ENCODE peak calls at places on chromosomes 11 and 22, in four cellular contexts. G, H, F and Z are unnamed samples.

GRCh38 chr11:15905334-15905733 is 451.0 kb downstream of the SOX6 start:
- DNase-seq in G (no peak), H (no peak), F (no peak), Z (no peak)

GRCh38 chr11:100691886-100692285 is 4.8 kb downstream of the ARHGAP42 start:
- DNase-seq in G (no peak), H (no peak), F (no peak), Z (no peak)

GRCh38 chr11:41845066-41845465 is 385.6 kb upstream of the LRRC4C start:
- DNase-seq in G (no peak), H (no peak), F (no peak), Z (no peak)

GRCh38 chr11:93510196-93510898 is 32.8 kb downstream of the SMCO4 start:
- DNase-seq in G (no peak), H (no peak), F (no peak), Z (no peak)

GRCh38 chr11:9347100-9347499 is 32.7 kb upstream of the TMEM41B start:
- DNase-seq in G (no peak), H (no peak), F (no peak), Z (no peak)

GRCh38 chr11:110000045-110000502 is 93.1 kb upstream of the ZC3H12C start:
- DNase-seq in G (no peak), H (peak), F (peak), Z (no peak)

GRCh38 chr11:11787305-11788066 is 54.3 kb upstream of the USP47 start:
- DNase-seq in G (peak), H (peak), F (peak), Z (peak)

GRCh38 chr11:75721852-75722668 is 4.4 kb downstream of the MOGAT2 start:
- DNase-seq in G (no peak), H (no peak), F (no peak), Z (no peak)

GRCh38 chr11:121068787-121069186 is 32.3 kb upstream of the TECTA start:
- DNase-seq in G (no peak), H (no peak), F (no peak), Z (no peak)

GRCh38 chr11:8023831-8024555 is 36.9 kb downstream of the EIF3F start:
- DNase-seq in G (no peak), H (no peak), F (no peak), Z (no peak)

GRCh38 chr11:130308925-130309324 is 5.8 kb downstream of the ZBTB44 start:
- DNase-seq in G (no peak), H (no peak), F (no peak), Z (no peak)

GRCh38 chr11:12784445-12784844 is 110.2 kb downstream of the TEAD1 start:
- DNase-seq in G (no peak), H (no peak), F (peak), Z (no peak)

GRCh38 chr11:67486481-67487195 is 3.8 kb downstream of the AIP start:
- DNase-seq in G (peak), H (no peak), F (no peak), Z (no peak)

GRCh38 chr22:38440747-38441350 is 14.2 kb downstream of the KCNJ4 start:
- DNase-seq in G (no peak), H (no peak), F (no peak), Z (no peak)

GRCh38 chr11:109892321-109892794 is 200.8 kb upstream of the ZC3H12C start:
- DNase-seq in G (no peak), H (no peak), F (no peak), Z (no peak)

GRCh38 chr22:47056361-47056760 is 293.9 kb downstream of the TBC1D22A start:
- DNase-seq in G (peak), H (no peak), F (no peak), Z (no peak)

GRCh38 chr11:19938051-19938856 is 222.0 kb downstream of the DBX1 start:
- DNase-seq in G (peak), H (peak), F (no peak), Z (peak)

GRCh38 chr11:121240650-121241299 is 51.8 kb upstream of the SC5D start:
- DNase-seq in G (no peak), H (peak), F (no peak), Z (no peak)

GRCh38 chr11:67240575-67241389 is 25.5 kb upstream of the GRK2 start:
- DNase-seq in G (peak), H (peak), F (peak), Z (peak)

GRCh38 chr22:31481129-31481528 is 8.5 kb downstream of the EIF4ENIF1 start:
- DNase-seq in G (no peak), H (no peak), F (no peak), Z (no peak)

GRCh38 chr11:17117262-17117661 is 39.8 kb upstream of the RPS13 start:
- DNase-seq in G (no peak), H (no peak), F (no peak), Z (no peak)

GRCh38 chr11:116605543-116605942 is 167.2 kb downstream of the BUD13 start:
- DNase-seq in G (no peak), H (peak), F (no peak), Z (no peak)

GRCh38 chr11:15765530-15765929 is 590.8 kb downstream of the SOX6 start:
- DNase-seq in G (no peak), H (no peak), F (no peak), Z (no peak)

DNA sequence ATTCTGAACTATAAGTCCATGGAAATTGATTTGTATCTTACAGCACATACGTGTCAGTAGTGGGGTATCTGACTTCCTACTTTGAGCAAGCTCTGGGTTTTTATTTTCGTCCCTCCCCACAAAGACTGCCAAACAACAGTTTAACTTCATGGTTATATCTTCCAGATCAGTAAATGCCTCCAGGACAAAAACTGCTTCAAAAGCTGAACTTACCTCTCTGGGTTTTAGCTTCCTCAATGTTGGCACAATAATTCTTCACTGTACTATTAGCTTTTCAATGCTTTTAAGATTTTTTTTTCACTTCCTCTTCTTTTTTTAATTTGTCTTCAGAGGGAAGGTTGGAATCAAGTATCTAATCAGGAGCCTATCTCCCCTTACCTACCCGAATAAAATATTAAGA is 4.1 kb upstream of the DPF2 start:
- DNase-seq in G (no peak), H (no peak), F (no peak), Z (no peak)
- H3K4me3 ChIP-seq in G (no peak), H (no peak), F (no peak), Z (no peak)

GRCh38 chr11:114291381-114291780 is 4.8 kb upstream of the NNMT start:
- DNase-seq in G (no peak), H (no peak), F (peak), Z (no peak)
- H3K27ac ChIP-seq in G (peak), H (no peak), F (peak), Z (peak)

GRCh38 chr11:1293619-1294015 is 15.8 kb downstream of the TOLLIP start:
- DNase-seq in G (peak), H (no peak), F (no peak), Z (no peak)
- TF ChIP-seq CTCF in G (peak), H (peak), F (peak), Z (peak)

DNA sequence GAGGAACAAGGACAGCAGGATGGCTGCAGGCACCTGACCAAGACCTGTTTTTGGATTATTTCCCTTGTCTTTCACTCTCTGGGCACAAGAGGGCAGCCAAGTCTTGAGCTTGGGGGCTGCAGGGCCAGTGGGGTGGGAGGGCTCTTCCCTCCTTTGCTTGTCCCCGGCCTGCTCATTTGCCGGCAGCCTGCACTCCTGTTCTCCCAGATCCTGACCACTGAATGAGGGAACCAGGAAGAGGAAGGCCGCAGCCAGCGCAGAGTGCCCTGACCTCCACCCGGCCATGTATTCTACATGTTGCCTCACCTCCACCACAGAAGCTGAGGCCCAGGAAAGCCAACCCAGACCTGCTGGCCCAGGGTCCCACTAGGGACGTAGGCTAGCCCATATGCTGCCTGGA is 15.5 kb upstream of the NNMT start:
- DNase-seq in G (peak), H (peak), F (peak), Z (peak)
- H3K4me3 ChIP-seq in G (no peak), H (no peak), F (no peak), Z (no peak)

DNA sequence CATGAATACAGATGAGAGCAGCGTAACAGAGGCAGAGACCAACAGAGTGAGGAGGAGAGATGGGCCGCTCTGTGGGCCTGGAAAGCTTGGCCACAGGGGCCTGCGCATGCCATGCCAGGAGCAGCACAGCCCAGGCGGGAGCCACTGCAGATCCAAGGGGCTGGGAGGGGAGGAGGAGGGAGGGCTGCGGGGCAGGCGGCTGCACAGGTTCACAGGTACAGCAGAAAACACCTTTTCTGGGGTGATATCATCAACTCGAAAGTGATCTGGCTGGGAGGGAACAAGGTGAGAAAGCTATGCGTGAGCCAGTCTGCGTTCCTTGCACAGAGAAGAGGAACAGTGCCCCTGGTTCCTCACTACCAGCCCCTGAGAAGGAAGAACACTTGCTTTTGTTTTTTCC is 14.8 kb downstream of the VPS37C start:
- DNase-seq in G (peak), H (no peak), F (no peak), Z (no peak)
- H3K27ac ChIP-seq in G (no peak), H (no peak), F (no peak), Z (no peak)

DNA sequence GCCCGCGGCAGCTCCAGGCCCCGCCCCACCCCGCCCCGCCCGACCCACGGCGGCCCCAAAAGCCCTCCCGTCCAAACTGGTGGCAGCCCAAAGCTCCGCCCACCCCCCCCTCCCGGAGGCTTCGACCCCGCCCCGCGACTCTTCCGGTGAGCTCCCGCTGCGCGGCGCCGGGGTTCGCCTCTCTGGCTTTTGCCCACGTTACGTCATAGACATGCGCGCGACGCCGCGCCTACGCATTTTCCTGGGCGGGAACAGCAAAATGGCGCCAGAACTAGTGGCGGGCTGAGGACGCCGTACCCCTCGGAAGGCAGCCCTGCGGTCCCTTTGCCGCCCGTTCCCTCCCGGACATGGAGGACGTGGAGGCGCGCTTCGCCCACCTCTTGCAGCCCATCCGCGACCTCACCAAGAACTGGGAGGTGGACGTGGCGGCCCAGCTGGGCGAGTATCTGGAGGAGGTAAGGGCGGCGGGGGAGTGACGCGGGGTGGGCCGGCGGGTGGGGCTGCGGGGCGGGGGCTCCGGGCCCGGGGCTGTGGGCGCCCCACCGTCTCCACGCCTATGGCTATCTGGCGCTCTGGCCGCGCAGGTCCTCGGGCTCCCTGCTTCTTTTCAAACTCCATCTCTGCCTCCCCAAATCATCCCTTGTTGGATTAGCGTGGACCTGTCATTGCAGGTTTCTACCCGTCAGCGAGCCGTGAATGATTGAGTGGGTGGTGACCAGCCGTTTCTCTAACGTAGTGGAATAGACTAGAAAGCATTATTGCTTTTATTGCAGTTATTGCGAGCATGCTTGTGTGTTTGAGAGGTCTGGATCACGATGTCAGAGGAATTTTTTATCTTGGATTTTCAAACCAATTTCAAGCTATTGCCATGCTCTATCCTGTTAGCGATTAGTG is at the start of gene NCAPH2:
- DNase-seq in G (peak), H (peak), F (peak), Z (peak)
- TF ChIP-seq CTCF in G (no peak), H (no peak), F (no peak), Z (no peak)

GRCh38 chr11:69703711-69704507 is at the start of gene FGF19:
- DNase-seq in G (no peak), H (no peak), F (no peak), Z (no peak)
- H3K4me3 ChIP-seq in G (no peak), H (peak), F (no peak), Z (peak)

GRCh38 chr11:5345831-5346230 is 2.5 kb upstream of the OR51B5 start:
- DNase-seq in G (no peak), H (no peak), F (no peak), Z (no peak)

GRCh38 chr11:5349550-5349949 is 1.8 kb upstream of the OR51B6 start:
- DNase-seq in G (no peak), H (no peak), F (no peak), Z (no peak)

GRCh38 chr11:5339771-5340322 is 3.5 kb downstream of the OR51B5 start:
- DNase-seq in G (no peak), H (no peak), F (no peak), Z (no peak)

GRCh38 chr11:5348516-5349194 is 2.7 kb upstream of the OR51B6 start:
- DNase-seq in G (no peak), H (no peak), F (no peak), Z (no peak)

GRCh38 chr11:5343474-5344335 is at the start of gene OR51B5:
- DNase-seq in G (no peak), H (no peak), F (peak), Z (no peak)
- H3K27ac ChIP-seq in G (no peak), H (no peak), F (peak), Z (no peak)